ENCODE peak calls at places on chromosomes 11 and 22, in five cellular contexts. One of them, this sample, is unnamed.

GRCh38 chr22:30038219-30038618 is 42.0 kb upstream of the HORMAD2 start:
- DNase-seq in Karpas-422: no peak
- DNase-seq in T-helper 1 cell: no peak
- DNase-seq in B cell: no peak
- DNase-seq in frontal cortex: no peak
- DNase-seq in this sample: no peak

GRCh38 chr22:22410121-22410520 is 98.4 kb downstream of the ZNF280B start:
- DNase-seq in T-helper 1 cell: no peak
- DNase-seq in frontal cortex: no peak
- DNase-seq in Karpas-422: peak
- DNase-seq in B cell: peak
- DNase-seq in this sample: no peak

GRCh38 chr11:7300281-7300680 is 48.6 kb downstream of the SYT9 start:
- DNase-seq in Karpas-422: no peak
- DNase-seq in B cell: no peak
- DNase-seq in T-helper 1 cell: no peak
- DNase-seq in frontal cortex: no peak
- DNase-seq in this sample: no peak

GRCh38 chr11:110710520-110711381 is 1.5 kb downstream of the ARHGAP20 start:
- DNase-seq in Karpas-422: no peak
- DNase-seq in frontal cortex: no peak
- DNase-seq in B cell: peak
- DNase-seq in T-helper 1 cell: no peak
- DNase-seq in this sample: no peak

GRCh38 chr11:102244681-102245409 is 72.4 kb upstream of the BIRC3 start:
- DNase-seq in B cell: no peak
- DNase-seq in frontal cortex: no peak
- DNase-seq in Karpas-422: no peak
- DNase-seq in T-helper 1 cell: no peak
- DNase-seq in this sample: no peak

GRCh38 chr22:32760815-32761214 is 40.7 kb upstream of the TIMP3 start:
- DNase-seq in frontal cortex: no peak
- DNase-seq in T-helper 1 cell: no peak
- DNase-seq in Karpas-422: no peak
- DNase-seq in B cell: no peak
- DNase-seq in this sample: no peak

GRCh38 chr11:76526878-76527277 is 82.1 kb downstream of the EMSY start:
- DNase-seq in B cell: no peak
- DNase-seq in T-helper 1 cell: no peak
- DNase-seq in Karpas-422: no peak
- DNase-seq in frontal cortex: no peak
- DNase-seq in this sample: no peak

GRCh38 chr11:48019230-48019584 is 38.8 kb downstream of the PTPRJ start:
- DNase-seq in B cell: no peak
- DNase-seq in frontal cortex: no peak
- DNase-seq in Karpas-422: peak
- DNase-seq in T-helper 1 cell: no peak
- DNase-seq in this sample: no peak

GRCh38 chr11:13229136-13229535 is 48.5 kb upstream of the BMAL1 start:
- DNase-seq in Karpas-422: no peak
- DNase-seq in B cell: peak
- DNase-seq in frontal cortex: no peak
- DNase-seq in T-helper 1 cell: no peak
- DNase-seq in this sample: no peak

GRCh38 chr11:19746081-19746480 is 33.4 kb downstream of the NAV2 start:
- DNase-seq in Karpas-422: no peak
- DNase-seq in B cell: no peak
- DNase-seq in frontal cortex: no peak
- DNase-seq in T-helper 1 cell: no peak
- DNase-seq in this sample: no peak

GRCh38 chr22:44181033-44181911 is 547 bp downstream of the PARVG start:
- DNase-seq in B cell: peak
- DNase-seq in Karpas-422: peak
- DNase-seq in T-helper 1 cell: no peak
- DNase-seq in frontal cortex: no peak
- DNase-seq in this sample: peak

GRCh38 chr11:77589181-77589520 is 602 bp upstream of the AQP11 start:
- DNase-seq in frontal cortex: no peak
- DNase-seq in Karpas-422: no peak
- DNase-seq in B cell: no peak
- DNase-seq in T-helper 1 cell: no peak
- DNase-seq in this sample: peak

GRCh38 chr11:13384837-13385417 is 78.1 kb downstream of the BTBD10 start:
- DNase-seq in frontal cortex: no peak
- DNase-seq in T-helper 1 cell: no peak
- DNase-seq in Karpas-422: peak
- DNase-seq in B cell: peak
- DNase-seq in this sample: no peak

GRCh38 chr11:58912124-58912523 is 27.2 kb upstream of the GLYATL1 start:
- DNase-seq in B cell: no peak
- DNase-seq in frontal cortex: no peak
- DNase-seq in T-helper 1 cell: no peak
- DNase-seq in Karpas-422: no peak
- DNase-seq in this sample: no peak

GRCh38 chr11:96246718-96247540 is 96.1 kb downstream of the MAML2 start:
- DNase-seq in B cell: no peak
- DNase-seq in Karpas-422: no peak
- DNase-seq in T-helper 1 cell: no peak
- DNase-seq in frontal cortex: no peak
- DNase-seq in this sample: no peak

GRCh38 chr11:113106507-113106906 is 145.3 kb downstream of the NCAM1 start:
- DNase-seq in T-helper 1 cell: no peak
- DNase-seq in B cell: no peak
- DNase-seq in Karpas-422: no peak
- DNase-seq in frontal cortex: no peak
- DNase-seq in this sample: no peak

GRCh38 chr11:117419915-117420485 is 92.3 kb downstream of the CEP164 start:
- DNase-seq in T-helper 1 cell: no peak
- DNase-seq in Karpas-422: no peak
- DNase-seq in B cell: no peak
- DNase-seq in frontal cortex: no peak
- DNase-seq in this sample: no peak

GRCh38 chr22:38214248-38215056 is 12.7 kb downstream of the MAFF start:
- DNase-seq in T-helper 1 cell: peak
- DNase-seq in B cell: peak
- DNase-seq in Karpas-422: peak
- DNase-seq in frontal cortex: peak
- DNase-seq in this sample: peak

GRCh38 chr11:63944987-63945386 is 6.2 kb downstream of the NAA40 start:
- DNase-seq in Karpas-422: no peak
- DNase-seq in frontal cortex: no peak
- DNase-seq in B cell: no peak
- DNase-seq in T-helper 1 cell: no peak
- DNase-seq in this sample: no peak

GRCh38 chr11:779120-779954 is 2.0 kb upstream of the GATD1 start:
- DNase-seq in T-helper 1 cell: no peak
- DNase-seq in B cell: peak
- DNase-seq in frontal cortex: no peak
- DNase-seq in Karpas-422: no peak
- DNase-seq in this sample: no peak

GRCh38 chr22:44500623-44501022 is 2.6 kb upstream of the RTL6 start:
- DNase-seq in frontal cortex: no peak
- DNase-seq in Karpas-422: no peak
- DNase-seq in B cell: no peak
- DNase-seq in T-helper 1 cell: no peak
- DNase-seq in this sample: no peak

GRCh38 chr11:61695917-61696316 is 15.7 kb downstream of the DAGLA start:
- DNase-seq in B cell: peak
- DNase-seq in frontal cortex: no peak
- DNase-seq in T-helper 1 cell: peak
- DNase-seq in Karpas-422: no peak
- DNase-seq in this sample: peak

GRCh38 chr11:2968501-2968900 is 23.6 kb downstream of the NAP1L4 start:
- DNase-seq in Karpas-422: no peak
- DNase-seq in frontal cortex: no peak
- DNase-seq in T-helper 1 cell: no peak
- DNase-seq in B cell: no peak
- DNase-seq in this sample: no peak

GRCh38 chr11:111269146-111269868 is 23.8 kb downstream of the POU2AF2 start:
- DNase-seq in B cell: no peak
- DNase-seq in T-helper 1 cell: no peak
- DNase-seq in Karpas-422: no peak
- DNase-seq in frontal cortex: no peak
- DNase-seq in this sample: no peak

GRCh38 chr11:117720061-117720511 is 76.9 kb downstream of the DSCAML1 start:
- DNase-seq in B cell: no peak
- DNase-seq in Karpas-422: no peak
- DNase-seq in T-helper 1 cell: no peak
- DNase-seq in frontal cortex: no peak
- DNase-seq in this sample: no peak

This sample was measured in activated effector memory CD4-positive, alpha-beta T cell treated with Interleukin-2 at 50 U/mL for 16 hours.